ENCODE peak calls at places on chromosomes 12 and 14, in five cellular contexts. One of them, this sample, is unnamed.

GRCh38 chr14:69079188-69079742 is 73.7 kb downstream of the DCAF5 start:
- DNase-seq in left lung: no peak
- DNase-seq in AG09319: no peak
- DNase-seq in GM10248: no peak
- DNase-seq in DND-41: no peak
- DNase-seq in this sample: no peak

GRCh38 chr12:44677724-44678123 is 198.4 kb downstream of the NELL2 start:
- DNase-seq in GM10248: no peak
- DNase-seq in DND-41: no peak
- DNase-seq in left lung: no peak
- DNase-seq in AG09319: no peak
- DNase-seq in this sample: no peak

GRCh38 chr12:80925237-80925636 is 12.5 kb downstream of the LIN7A start:
- DNase-seq in DND-41: no peak
- DNase-seq in AG09319: no peak
- DNase-seq in left lung: no peak
- DNase-seq in GM10248: no peak
- DNase-seq in this sample: no peak

GRCh38 chr14:51884086-51884927 is 23.9 kb downstream of the GNG2 start:
- DNase-seq in AG09319: peak
- DNase-seq in left lung: no peak
- DNase-seq in GM10248: peak
- DNase-seq in DND-41: peak
- DNase-seq in this sample: no peak

GRCh38 chr14:67577181-67577580 is 22.9 kb downstream of the PIGH start:
- DNase-seq in left lung: no peak
- DNase-seq in AG09319: no peak
- DNase-seq in DND-41: no peak
- DNase-seq in GM10248: no peak
- DNase-seq in this sample: peak

GRCh38 chr14:103854017-103854808 is 6.8 kb upstream of the PPP1R13B start:
- DNase-seq in left lung: no peak
- DNase-seq in DND-41: no peak
- DNase-seq in AG09319: no peak
- DNase-seq in GM10248: no peak
- DNase-seq in this sample: peak

GRCh38 chr14:95943699-95944098 is 67.1 kb downstream of the TUNAR start:
- DNase-seq in left lung: no peak
- DNase-seq in DND-41: no peak
- DNase-seq in AG09319: no peak
- DNase-seq in GM10248: no peak
- DNase-seq in this sample: no peak

GRCh38 chr12:100127766-100128508 is 14.7 kb downstream of the BLTP3B start:
- DNase-seq in AG09319: peak
- DNase-seq in DND-41: no peak
- DNase-seq in GM10248: no peak
- DNase-seq in left lung: no peak
- DNase-seq in this sample: no peak

GRCh38 chr14:104851896-104852663 is 13.0 kb upstream of the CEP170B start:
- DNase-seq in GM10248: no peak
- DNase-seq in left lung: no peak
- DNase-seq in DND-41: no peak
- DNase-seq in AG09319: no peak
- DNase-seq in this sample: peak

GRCh38 chr14:32996343-32996742 is 57.7 kb downstream of the NPAS3 start:
- DNase-seq in DND-41: no peak
- DNase-seq in AG09319: no peak
- DNase-seq in GM10248: no peak
- DNase-seq in left lung: no peak
- DNase-seq in this sample: no peak

GRCh38 chr14:32998433-32998832 is 59.8 kb downstream of the NPAS3 start:
- DNase-seq in AG09319: no peak
- DNase-seq in left lung: no peak
- DNase-seq in GM10248: no peak
- DNase-seq in DND-41: no peak
- DNase-seq in this sample: no peak
- TF ChIP-seq CTCF in AG09319: peak
- TF ChIP-seq CTCF in left lung: peak
- TF ChIP-seq CTCF in GM10248: no peak
- TF ChIP-seq CTCF in DND-41: peak
- TF ChIP-seq CTCF in this sample: peak

DNA sequence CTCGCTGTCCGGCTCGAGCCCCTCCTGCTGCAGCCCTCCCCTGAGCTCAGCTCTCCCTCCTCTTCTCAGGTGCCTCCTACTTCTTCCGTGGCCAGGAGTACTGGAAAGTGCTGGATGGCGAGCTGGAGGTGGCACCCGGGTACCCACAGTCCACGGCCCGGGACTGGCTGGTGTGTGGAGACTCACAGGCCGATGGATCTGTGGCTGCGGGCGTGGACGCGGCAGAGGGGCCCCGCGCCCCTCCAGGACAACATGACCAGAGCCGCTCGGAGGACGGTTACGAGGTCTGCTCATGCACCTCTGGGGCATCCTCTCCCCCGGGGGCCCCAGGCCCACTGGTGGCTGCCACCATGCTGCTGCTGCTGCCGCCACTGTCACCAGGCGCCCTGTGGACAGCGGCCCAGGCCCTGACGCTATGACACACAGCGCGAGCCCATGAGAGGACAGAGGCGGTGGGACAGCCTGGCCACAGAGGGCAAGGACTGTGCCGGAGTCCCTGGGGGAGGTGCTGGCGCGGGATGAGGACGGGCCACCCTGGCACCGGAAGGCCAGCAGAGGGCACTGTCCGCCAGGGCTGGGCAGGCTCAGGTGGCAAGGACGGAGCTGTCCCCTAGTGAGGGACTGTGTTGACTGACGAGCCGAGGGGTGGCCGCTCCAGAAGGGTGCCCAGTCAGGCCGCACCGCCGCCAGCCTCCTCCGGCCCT is 22.8 kb downstream of the MMP17 start:
- DNase-seq in GM10248: no peak
- DNase-seq in AG09319: no peak
- DNase-seq in left lung: no peak
- DNase-seq in DND-41: peak
- DNase-seq in this sample: peak
- TF ChIP-seq CTCF in GM10248: no peak
- TF ChIP-seq CTCF in AG09319: peak
- TF ChIP-seq CTCF in left lung: peak
- TF ChIP-seq CTCF in DND-41: peak
- TF ChIP-seq CTCF in this sample: peak

DNA sequence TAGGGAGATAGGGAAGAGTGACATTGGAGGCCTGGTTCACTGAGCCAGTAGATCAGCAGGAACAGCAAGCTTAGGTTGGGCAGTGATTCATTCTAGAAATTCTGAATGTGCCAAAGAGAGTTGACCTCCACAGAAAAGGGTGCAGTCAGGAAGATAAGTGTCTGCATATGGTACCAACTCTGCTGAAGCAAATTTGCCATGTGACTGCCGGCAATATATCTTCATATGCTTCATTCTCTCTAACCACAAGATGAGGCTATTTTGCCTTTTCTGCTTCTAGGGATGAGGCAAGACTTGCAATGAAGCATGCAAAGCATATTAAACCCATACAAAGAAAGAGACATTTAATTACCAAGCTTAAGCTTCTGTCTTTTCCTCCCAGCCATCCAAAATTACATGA is 13.6 kb downstream of the CCDC198 start:
- DNase-seq in AG09319: peak
- DNase-seq in left lung: no peak
- DNase-seq in GM10248: no peak
- DNase-seq in DND-41: no peak
- DNase-seq in this sample: no peak
- TF ChIP-seq CTCF in AG09319: no peak
- TF ChIP-seq CTCF in left lung: no peak
- TF ChIP-seq CTCF in GM10248: no peak
- TF ChIP-seq CTCF in DND-41: no peak
- TF ChIP-seq CTCF in this sample: no peak

DNA sequence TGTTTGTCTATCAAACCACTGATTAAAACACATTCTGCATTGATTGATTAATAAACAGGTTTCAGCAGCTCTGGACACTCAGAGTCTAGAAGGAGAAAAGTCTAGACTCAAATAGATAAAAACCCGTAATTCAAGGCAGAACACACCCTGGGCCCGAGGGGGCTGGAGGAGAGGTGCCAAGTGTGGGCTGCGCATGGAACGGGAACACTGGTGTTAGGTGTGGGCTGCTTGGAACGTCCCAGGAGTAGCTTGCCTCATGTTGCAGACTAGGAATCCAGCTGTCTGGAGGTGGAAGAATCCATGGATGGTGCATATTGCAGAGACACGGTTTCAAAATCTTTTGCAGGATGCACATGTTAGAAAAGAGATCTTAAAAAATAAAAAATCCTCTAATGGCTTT is 223.0 kb downstream of the APAF1 start:
- DNase-seq in DND-41: no peak
- DNase-seq in left lung: no peak
- DNase-seq in GM10248: no peak
- DNase-seq in AG09319: no peak
- DNase-seq in this sample: no peak
- TF ChIP-seq CTCF in DND-41: no peak
- TF ChIP-seq CTCF in left lung: no peak
- TF ChIP-seq CTCF in GM10248: no peak
- TF ChIP-seq CTCF in AG09319: no peak
- TF ChIP-seq CTCF in this sample: no peak

GRCh38 chr14:75675265-75675960 is 14.4 kb downstream of the TTLL5 start:
- DNase-seq in GM10248: no peak
- DNase-seq in left lung: no peak
- DNase-seq in AG09319: no peak
- DNase-seq in DND-41: no peak
- DNase-seq in this sample: no peak
- TF ChIP-seq CTCF in GM10248: no peak
- TF ChIP-seq CTCF in left lung: no peak
- TF ChIP-seq CTCF in AG09319: no peak
- TF ChIP-seq CTCF in DND-41: peak
- TF ChIP-seq CTCF in this sample: no peak